ENCODE peak calls at places on chromosomes 3 and 15, in ten cellular contexts. One of them, this sample, is unnamed.

GRCh38 chr3:150414273-150414672 is 6.2 kb downstream of the TSC22D2 start:
- DNase-seq in mucosa of descending colon: peak
- DNase-seq in AG08396: peak
- DNase-seq in activated T-cell treated with anti-CD3 and anti-CD28 coated beads, Interleukin-2, amount 50 U/mL, for 1 hour: no peak
- DNase-seq in stimulated activated CD4-positive, alpha-beta T cell treated with anti-CD3 and anti-CD28 coated beads, Interleukin-15, amount 100 ng/mL, for 24 hours: no peak
- DNase-seq in activated CD4-positive, alpha-beta T cell treated with anti-CD3 and anti-CD28 coated beads, Interleukin-2, amount 50 U/mL, for 1 hour: no peak
- DNase-seq in H7: no peak
- DNase-seq in EL: peak
- DNase-seq in GM04503: no peak
- DNase-seq in T-helper 17 cell: no peak
- DNase-seq in this sample: peak

GRCh38 chr3:36944641-36945270 is at the start of gene TRANK1:
- DNase-seq in GM04503: no peak
- DNase-seq in stimulated activated CD4-positive, alpha-beta T cell treated with anti-CD3 and anti-CD28 coated beads, Interleukin-15, amount 100 ng/mL, for 24 hours: peak
- DNase-seq in activated T-cell treated with anti-CD3 and anti-CD28 coated beads, Interleukin-2, amount 50 U/mL, for 1 hour: peak
- DNase-seq in mucosa of descending colon: peak
- DNase-seq in AG08396: peak
- DNase-seq in T-helper 17 cell: peak
- DNase-seq in EL: peak
- DNase-seq in activated CD4-positive, alpha-beta T cell treated with anti-CD3 and anti-CD28 coated beads, Interleukin-2, amount 50 U/mL, for 1 hour: peak
- DNase-seq in H7: peak
- DNase-seq in this sample: no peak

GRCh38 chr3:153577059-153577736 is 415.2 kb downstream of the RAP2B start:
- DNase-seq in mucosa of descending colon: no peak
- DNase-seq in GM04503: no peak
- DNase-seq in EL: no peak
- DNase-seq in activated CD4-positive, alpha-beta T cell treated with anti-CD3 and anti-CD28 coated beads, Interleukin-2, amount 50 U/mL, for 1 hour: no peak
- DNase-seq in T-helper 17 cell: no peak
- DNase-seq in AG08396: no peak
- DNase-seq in activated T-cell treated with anti-CD3 and anti-CD28 coated beads, Interleukin-2, amount 50 U/mL, for 1 hour: no peak
- DNase-seq in H7: no peak
- DNase-seq in stimulated activated CD4-positive, alpha-beta T cell treated with anti-CD3 and anti-CD28 coated beads, Interleukin-15, amount 100 ng/mL, for 24 hours: no peak
- DNase-seq in this sample: no peak

GRCh38 chr3:50270422-50270831 is 1.5 kb downstream of the SEMA3B start:
- DNase-seq in GM04503: no peak
- DNase-seq in AG08396: peak
- DNase-seq in mucosa of descending colon: no peak
- DNase-seq in activated T-cell treated with anti-CD3 and anti-CD28 coated beads, Interleukin-2, amount 50 U/mL, for 1 hour: no peak
- DNase-seq in activated CD4-positive, alpha-beta T cell treated with anti-CD3 and anti-CD28 coated beads, Interleukin-2, amount 50 U/mL, for 1 hour: no peak
- DNase-seq in EL: peak
- DNase-seq in T-helper 17 cell: no peak
- DNase-seq in H7: no peak
- DNase-seq in stimulated activated CD4-positive, alpha-beta T cell treated with anti-CD3 and anti-CD28 coated beads, Interleukin-15, amount 100 ng/mL, for 24 hours: no peak
- DNase-seq in this sample: no peak

GRCh38 chr3:5197022-5197421 is 9.5 kb downstream of the EDEM1 start:
- DNase-seq in AG08396: no peak
- DNase-seq in H7: no peak
- DNase-seq in activated T-cell treated with anti-CD3 and anti-CD28 coated beads, Interleukin-2, amount 50 U/mL, for 1 hour: no peak
- DNase-seq in T-helper 17 cell: no peak
- DNase-seq in mucosa of descending colon: no peak
- DNase-seq in GM04503: no peak
- DNase-seq in stimulated activated CD4-positive, alpha-beta T cell treated with anti-CD3 and anti-CD28 coated beads, Interleukin-15, amount 100 ng/mL, for 24 hours: no peak
- DNase-seq in EL: peak
- DNase-seq in activated CD4-positive, alpha-beta T cell treated with anti-CD3 and anti-CD28 coated beads, Interleukin-2, amount 50 U/mL, for 1 hour: no peak
- DNase-seq in this sample: no peak

GRCh38 chr3:31247850-31248618 is 284.7 kb upstream of the STT3B start:
- DNase-seq in activated CD4-positive, alpha-beta T cell treated with anti-CD3 and anti-CD28 coated beads, Interleukin-2, amount 50 U/mL, for 1 hour: no peak
- DNase-seq in AG08396: no peak
- DNase-seq in activated T-cell treated with anti-CD3 and anti-CD28 coated beads, Interleukin-2, amount 50 U/mL, for 1 hour: no peak
- DNase-seq in T-helper 17 cell: no peak
- DNase-seq in H7: no peak
- DNase-seq in EL: peak
- DNase-seq in mucosa of descending colon: no peak
- DNase-seq in GM04503: no peak
- DNase-seq in stimulated activated CD4-positive, alpha-beta T cell treated with anti-CD3 and anti-CD28 coated beads, Interleukin-15, amount 100 ng/mL, for 24 hours: peak
- DNase-seq in this sample: no peak

GRCh38 chr3:135047061-135047460 is 252.0 kb downstream of the EPHB1 start:
- DNase-seq in AG08396: no peak
- DNase-seq in T-helper 17 cell: no peak
- DNase-seq in H7: no peak
- DNase-seq in stimulated activated CD4-positive, alpha-beta T cell treated with anti-CD3 and anti-CD28 coated beads, Interleukin-15, amount 100 ng/mL, for 24 hours: no peak
- DNase-seq in EL: no peak
- DNase-seq in activated T-cell treated with anti-CD3 and anti-CD28 coated beads, Interleukin-2, amount 50 U/mL, for 1 hour: no peak
- DNase-seq in activated CD4-positive, alpha-beta T cell treated with anti-CD3 and anti-CD28 coated beads, Interleukin-2, amount 50 U/mL, for 1 hour: no peak
- DNase-seq in GM04503: no peak
- DNase-seq in mucosa of descending colon: no peak
- DNase-seq in this sample: no peak

GRCh38 chr15:32651229-32651837 is 9.8 kb downstream of the SCG5 start:
- DNase-seq in H7: peak
- DNase-seq in EL: peak
- DNase-seq in mucosa of descending colon: peak
- DNase-seq in T-helper 17 cell: peak
- DNase-seq in activated T-cell treated with anti-CD3 and anti-CD28 coated beads, Interleukin-2, amount 50 U/mL, for 1 hour: peak
- DNase-seq in activated CD4-positive, alpha-beta T cell treated with anti-CD3 and anti-CD28 coated beads, Interleukin-2, amount 50 U/mL, for 1 hour: peak
- DNase-seq in GM04503: no peak
- DNase-seq in AG08396: peak
- DNase-seq in stimulated activated CD4-positive, alpha-beta T cell treated with anti-CD3 and anti-CD28 coated beads, Interleukin-15, amount 100 ng/mL, for 24 hours: peak
- DNase-seq in this sample: peak

GRCh38 chr3:14503033-14503705 is 37.0 kb downstream of the GRIP2 start:
- DNase-seq in activated T-cell treated with anti-CD3 and anti-CD28 coated beads, Interleukin-2, amount 50 U/mL, for 1 hour: no peak
- DNase-seq in AG08396: no peak
- DNase-seq in activated CD4-positive, alpha-beta T cell treated with anti-CD3 and anti-CD28 coated beads, Interleukin-2, amount 50 U/mL, for 1 hour: no peak
- DNase-seq in H7: no peak
- DNase-seq in mucosa of descending colon: no peak
- DNase-seq in T-helper 17 cell: no peak
- DNase-seq in EL: no peak
- DNase-seq in GM04503: no peak
- DNase-seq in stimulated activated CD4-positive, alpha-beta T cell treated with anti-CD3 and anti-CD28 coated beads, Interleukin-15, amount 100 ng/mL, for 24 hours: no peak
- DNase-seq in this sample: no peak

GRCh38 chr3:179108091-179108490 is 36.5 kb upstream of the ZMAT3 start:
- DNase-seq in GM04503: peak
- DNase-seq in EL: peak
- DNase-seq in H7: no peak
- DNase-seq in mucosa of descending colon: no peak
- DNase-seq in activated T-cell treated with anti-CD3 and anti-CD28 coated beads, Interleukin-2, amount 50 U/mL, for 1 hour: no peak
- DNase-seq in AG08396: peak
- DNase-seq in T-helper 17 cell: no peak
- DNase-seq in stimulated activated CD4-positive, alpha-beta T cell treated with anti-CD3 and anti-CD28 coated beads, Interleukin-15, amount 100 ng/mL, for 24 hours: no peak
- DNase-seq in activated CD4-positive, alpha-beta T cell treated with anti-CD3 and anti-CD28 coated beads, Interleukin-2, amount 50 U/mL, for 1 hour: no peak
- DNase-seq in this sample: peak

GRCh38 chr3:100641471-100642032 is 32.2 kb downstream of the ADGRG7 start:
- DNase-seq in AG08396: no peak
- DNase-seq in activated CD4-positive, alpha-beta T cell treated with anti-CD3 and anti-CD28 coated beads, Interleukin-2, amount 50 U/mL, for 1 hour: no peak
- DNase-seq in T-helper 17 cell: no peak
- DNase-seq in stimulated activated CD4-positive, alpha-beta T cell treated with anti-CD3 and anti-CD28 coated beads, Interleukin-15, amount 100 ng/mL, for 24 hours: no peak
- DNase-seq in mucosa of descending colon: no peak
- DNase-seq in H7: no peak
- DNase-seq in GM04503: no peak
- DNase-seq in EL: no peak
- DNase-seq in activated T-cell treated with anti-CD3 and anti-CD28 coated beads, Interleukin-2, amount 50 U/mL, for 1 hour: no peak
- DNase-seq in this sample: no peak

GRCh38 chr15:70248116-70249025 is 150.7 kb upstream of the TLE3 start:
- DNase-seq in activated T-cell treated with anti-CD3 and anti-CD28 coated beads, Interleukin-2, amount 50 U/mL, for 1 hour: no peak
- DNase-seq in EL: no peak
- DNase-seq in stimulated activated CD4-positive, alpha-beta T cell treated with anti-CD3 and anti-CD28 coated beads, Interleukin-15, amount 100 ng/mL, for 24 hours: no peak
- DNase-seq in activated CD4-positive, alpha-beta T cell treated with anti-CD3 and anti-CD28 coated beads, Interleukin-2, amount 50 U/mL, for 1 hour: no peak
- DNase-seq in AG08396: no peak
- DNase-seq in T-helper 17 cell: no peak
- DNase-seq in mucosa of descending colon: no peak
- DNase-seq in GM04503: no peak
- DNase-seq in H7: peak
- DNase-seq in this sample: no peak

GRCh38 chr15:99511865-99512632 is 53.7 kb upstream of the MEF2A start:
- DNase-seq in H7: no peak
- DNase-seq in activated T-cell treated with anti-CD3 and anti-CD28 coated beads, Interleukin-2, amount 50 U/mL, for 1 hour: no peak
- DNase-seq in AG08396: no peak
- DNase-seq in GM04503: no peak
- DNase-seq in stimulated activated CD4-positive, alpha-beta T cell treated with anti-CD3 and anti-CD28 coated beads, Interleukin-15, amount 100 ng/mL, for 24 hours: no peak
- DNase-seq in activated CD4-positive, alpha-beta T cell treated with anti-CD3 and anti-CD28 coated beads, Interleukin-2, amount 50 U/mL, for 1 hour: no peak
- DNase-seq in EL: no peak
- DNase-seq in mucosa of descending colon: no peak
- DNase-seq in T-helper 17 cell: no peak
- DNase-seq in this sample: no peak

GRCh38 chr3:175940881-175941280 is 1081.7 kb downstream of the NAALADL2 start:
- DNase-seq in AG08396: no peak
- DNase-seq in mucosa of descending colon: no peak
- DNase-seq in stimulated activated CD4-positive, alpha-beta T cell treated with anti-CD3 and anti-CD28 coated beads, Interleukin-15, amount 100 ng/mL, for 24 hours: no peak
- DNase-seq in activated T-cell treated with anti-CD3 and anti-CD28 coated beads, Interleukin-2, amount 50 U/mL, for 1 hour: no peak
- DNase-seq in T-helper 17 cell: no peak
- DNase-seq in activated CD4-positive, alpha-beta T cell treated with anti-CD3 and anti-CD28 coated beads, Interleukin-2, amount 50 U/mL, for 1 hour: no peak
- DNase-seq in H7: peak
- DNase-seq in GM04503: no peak
- DNase-seq in EL: peak
- DNase-seq in this sample: peak

GRCh38 chr3:104396974-104397669 is 969.6 kb upstream of the ALCAM start:
- DNase-seq in T-helper 17 cell: no peak
- DNase-seq in EL: peak
- DNase-seq in mucosa of descending colon: no peak
- DNase-seq in activated T-cell treated with anti-CD3 and anti-CD28 coated beads, Interleukin-2, amount 50 U/mL, for 1 hour: no peak
- DNase-seq in AG08396: no peak
- DNase-seq in H7: no peak
- DNase-seq in activated CD4-positive, alpha-beta T cell treated with anti-CD3 and anti-CD28 coated beads, Interleukin-2, amount 50 U/mL, for 1 hour: no peak
- DNase-seq in GM04503: no peak
- DNase-seq in stimulated activated CD4-positive, alpha-beta T cell treated with anti-CD3 and anti-CD28 coated beads, Interleukin-15, amount 100 ng/mL, for 24 hours: no peak
- DNase-seq in this sample: no peak

GRCh38 chr3:108983051-108983450 is 29.4 kb upstream of the GUCA1C start:
- DNase-seq in EL: no peak
- DNase-seq in activated T-cell treated with anti-CD3 and anti-CD28 coated beads, Interleukin-2, amount 50 U/mL, for 1 hour: no peak
- DNase-seq in AG08396: no peak
- DNase-seq in activated CD4-positive, alpha-beta T cell treated with anti-CD3 and anti-CD28 coated beads, Interleukin-2, amount 50 U/mL, for 1 hour: no peak
- DNase-seq in T-helper 17 cell: no peak
- DNase-seq in H7: no peak
- DNase-seq in GM04503: no peak
- DNase-seq in stimulated activated CD4-positive, alpha-beta T cell treated with anti-CD3 and anti-CD28 coated beads, Interleukin-15, amount 100 ng/mL, for 24 hours: no peak
- DNase-seq in mucosa of descending colon: no peak
- DNase-seq in this sample: no peak

This sample was measured in A172.